ENCODE peak calls at places on chromosome 5, in five cellular contexts. U is A549, B is BJ, Y is ovary, T is glutamatergic neuron. F is an unnamed sample.

GRCh38 chr5:181203842-181204560 is 995 bp downstream of the TRIM7 start:
- DNase-seq in B (no peak), Y (no peak), T (no peak), U (peak; percentile 63), F (peak; percentile 52)

GRCh38 chr5:16857635-16858034 is 78.5 kb downstream of the MYO10 start:
- DNase-seq in Y (no peak), T (no peak), B (no peak), U (no peak), F (peak; percentile 26)

GRCh38 chr5:71528206-71528605 is 58.9 kb upstream of the MCCC2 start:
- DNase-seq in Y (no peak), B (no peak), U (no peak), T (no peak), F (peak; percentile 26)

GRCh38 chr5:89480406-89481007 is 597.5 kb upstream of the MEF2C start:
- DNase-seq in B (no peak), Y (no peak), U (no peak), T (no peak), F (no peak)

GRCh38 chr5:100840769-100841168 is 62.3 kb downstream of the ST8SIA4 start:
- DNase-seq in Y (no peak), B (no peak), T (no peak), U (no peak), F (no peak)

GRCh38 chr5:172548311-172548731 is 92.7 kb upstream of the NEURL1B start:
- DNase-seq in T (no peak), U (no peak), Y (no peak), B (no peak), F (no peak)

GRCh38 chr5:81044868-81045267 is 84.7 kb downstream of the RASGRF2 start:
- DNase-seq in U (no peak), B (no peak), Y (no peak), T (no peak), F (no peak)

GRCh38 chr5:13660072-13660471 is 284.4 kb downstream of the DNAH5 start:
- DNase-seq in U (peak; percentile 20), T (no peak), Y (no peak), B (no peak), F (no peak)

GRCh38 chr5:171897231-171897630 is 109.2 kb downstream of the FBXW11 start:
- DNase-seq in U (no peak), B (no peak), T (no peak), Y (no peak), F (no peak)

GRCh38 chr5:21862986-21863385 is 990.2 kb downstream of the CDH12 start:
- DNase-seq in T (no peak), Y (no peak), B (no peak), U (no peak), F (no peak)

GRCh38 chr5:2204366-2205184 is 321.9 kb upstream of the IRX4 start:
- DNase-seq in T (no peak), U (no peak), B (no peak), Y (no peak), F (no peak)

GRCh38 chr5:32057157-32058096 is 116.7 kb downstream of the GOLPH3 start:
- DNase-seq in B (no peak), Y (no peak), U (no peak), T (no peak), F (peak; percentile 30)
- TF ChIP-seq CTCF in B (peak; percentile 19), Y (no peak), U (no peak), T (peak; percentile 68), F (peak; percentile 5)

DNA sequence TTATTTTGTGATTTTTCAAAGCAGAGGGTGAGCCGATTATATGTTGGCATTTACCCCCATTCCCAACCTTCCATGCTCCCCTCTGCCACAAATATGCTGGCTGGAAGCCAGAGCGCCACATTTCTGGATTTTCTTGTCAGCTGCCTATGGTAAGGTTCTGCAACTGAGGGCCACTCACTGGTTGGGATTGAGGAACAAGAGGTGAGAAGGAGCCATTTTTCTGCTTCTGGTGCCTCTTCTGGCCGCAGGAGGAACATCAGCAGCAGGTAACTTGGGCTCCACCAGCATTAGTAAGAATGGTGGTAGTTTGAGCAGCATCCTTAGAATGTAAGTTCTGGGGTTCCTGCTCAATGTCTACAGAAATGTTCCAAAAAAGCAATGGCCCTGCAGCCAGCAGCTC is 159.5 kb upstream of the MAST4 start:
- DNase-seq in T (no peak), Y (no peak), B (no peak), U (peak; percentile 34), F (no peak)
- TF ChIP-seq CTCF in T (no peak), Y (no peak), B (peak; percentile 20), U (peak; percentile 11), F (no peak)

GRCh38 chr5:14871573-14872069 is at the start of gene ANKH:
- DNase-seq in B (no peak), U (peak; percentile 69), Y (peak; percentile 81), T (peak; percentile 86), F (peak; percentile 74)
- TF ChIP-seq CTCF in B (no peak), U (peak; percentile 81), Y (no peak), T (no peak), F (no peak)

GRCh38 chr5:166639151-166639550 is 1652.3 kb upstream of the WWC1 start:
- DNase-seq in T (no peak), B (no peak), Y (no peak), U (no peak), F (no peak)
- TF ChIP-seq CTCF in T (no peak), B (no peak), Y (no peak), U (no peak), F (no peak)

GRCh38 chr5:107532182-107532878 is 138.4 kb downstream of the EFNA5 start:
- DNase-seq in Y (no peak), T (no peak), B (no peak), U (no peak), F (no peak)

GRCh38 chr5:107529618-107530017 is 141.1 kb downstream of the EFNA5 start:
- DNase-seq in B (no peak), T (no peak), Y (no peak), U (no peak), F (no peak)

GRCh38 chr5:107535849-107536248 is 134.9 kb downstream of the EFNA5 start:
- DNase-seq in U (no peak), T (no peak), Y (no peak), B (no peak), F (no peak)

GRCh38 chr5:107538331-107539162 is 132.2 kb downstream of the EFNA5 start:
- DNase-seq in Y (no peak), U (no peak), T (no peak), B (no peak), F (no peak)

DNA sequence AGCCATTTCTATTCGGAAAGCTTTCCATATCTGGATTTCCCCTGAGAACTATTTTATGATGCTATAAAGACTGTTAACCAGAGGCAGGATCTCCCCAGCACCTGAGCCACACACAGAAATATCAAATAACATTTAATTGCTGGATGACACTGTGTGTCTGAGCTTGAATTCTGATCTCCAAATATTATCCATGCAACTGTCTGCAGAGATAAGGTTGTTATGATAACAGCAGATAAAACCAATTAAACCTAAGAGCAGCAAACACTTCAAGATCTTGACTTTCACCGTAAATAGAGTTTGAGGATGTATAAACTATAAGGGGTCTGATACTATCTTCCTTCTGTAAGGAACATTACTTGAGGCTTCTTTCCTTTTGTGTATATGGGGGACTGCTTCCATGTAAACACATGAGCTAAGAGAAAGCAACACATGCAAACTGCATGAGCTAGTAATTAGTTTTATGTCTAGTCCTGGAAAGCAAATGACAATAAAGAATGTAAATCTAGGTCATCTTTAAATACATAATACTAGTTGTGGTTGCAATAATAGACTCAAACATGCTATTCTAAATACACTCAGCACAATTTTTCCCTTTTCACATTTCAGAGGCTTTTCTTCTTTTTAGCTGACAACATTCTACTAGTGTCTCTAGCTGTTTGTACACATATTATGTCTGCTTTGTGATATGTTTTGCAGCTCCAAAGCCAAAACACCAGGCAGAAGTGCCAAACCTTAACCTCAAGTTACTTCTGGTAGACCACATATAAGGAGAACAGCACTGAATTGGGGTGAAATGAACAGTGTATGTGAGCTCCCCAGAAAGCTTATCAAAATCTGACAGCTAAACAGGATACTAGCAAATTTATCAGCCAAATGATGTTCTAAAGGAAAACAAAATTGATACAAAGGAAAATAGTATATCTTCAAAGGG is 136.5 kb downstream of the EFNA5 start:
- DNase-seq in Y (no peak), T (no peak), U (no peak), B (no peak), F (no peak)
- TF ChIP-seq CTCF in Y (no peak), T (no peak), U (no peak), B (no peak), F (no peak)

DNA sequence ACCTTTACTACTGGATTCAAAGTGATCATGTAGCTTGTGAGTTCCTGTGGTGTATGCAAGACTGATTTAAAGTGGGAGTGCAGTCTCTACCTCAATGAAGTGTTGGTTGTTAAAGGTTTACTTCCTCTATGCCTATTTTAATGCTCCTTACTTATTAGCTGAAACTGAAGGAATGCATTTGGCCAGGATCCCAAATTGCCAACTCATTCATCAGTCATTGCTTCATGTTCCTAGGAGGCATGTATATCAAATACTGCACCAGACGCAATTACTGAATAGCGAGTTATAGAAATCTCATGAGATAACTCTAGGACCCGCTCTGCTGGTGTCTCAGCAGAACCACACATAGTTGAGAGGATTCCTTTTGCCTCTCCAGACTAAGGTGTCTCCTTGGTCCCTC is 143.0 kb upstream of the RPS23 start:
- DNase-seq in T (no peak), U (peak; percentile 52), B (peak; percentile 43), Y (no peak), F (peak; percentile 85)
- TF ChIP-seq CTCF in T (no peak), U (no peak), B (peak; percentile 15), Y (no peak), F (peak; percentile 23)

GRCh38 chr5:948472-949274 is 56.0 kb downstream of the TRIP13 start:
- DNase-seq in Y (no peak), U (no peak), T (no peak), B (no peak), F (no peak)

GRCh38 chr5:945691-946541 is 53.2 kb downstream of the TRIP13 start:
- DNase-seq in B (no peak), Y (no peak), U (no peak), T (no peak), F (no peak)

GRCh38 chr5:949275-949543 is 56.5 kb downstream of the TRIP13 start:
- DNase-seq in B (no peak), T (no peak), U (no peak), Y (no peak), F (no peak)

GRCh38 chr5:946720-947625 is 54.3 kb downstream of the TRIP13 start:
- DNase-seq in T (no peak), U (no peak), Y (no peak), B (no peak), F (no peak)

DNA sequence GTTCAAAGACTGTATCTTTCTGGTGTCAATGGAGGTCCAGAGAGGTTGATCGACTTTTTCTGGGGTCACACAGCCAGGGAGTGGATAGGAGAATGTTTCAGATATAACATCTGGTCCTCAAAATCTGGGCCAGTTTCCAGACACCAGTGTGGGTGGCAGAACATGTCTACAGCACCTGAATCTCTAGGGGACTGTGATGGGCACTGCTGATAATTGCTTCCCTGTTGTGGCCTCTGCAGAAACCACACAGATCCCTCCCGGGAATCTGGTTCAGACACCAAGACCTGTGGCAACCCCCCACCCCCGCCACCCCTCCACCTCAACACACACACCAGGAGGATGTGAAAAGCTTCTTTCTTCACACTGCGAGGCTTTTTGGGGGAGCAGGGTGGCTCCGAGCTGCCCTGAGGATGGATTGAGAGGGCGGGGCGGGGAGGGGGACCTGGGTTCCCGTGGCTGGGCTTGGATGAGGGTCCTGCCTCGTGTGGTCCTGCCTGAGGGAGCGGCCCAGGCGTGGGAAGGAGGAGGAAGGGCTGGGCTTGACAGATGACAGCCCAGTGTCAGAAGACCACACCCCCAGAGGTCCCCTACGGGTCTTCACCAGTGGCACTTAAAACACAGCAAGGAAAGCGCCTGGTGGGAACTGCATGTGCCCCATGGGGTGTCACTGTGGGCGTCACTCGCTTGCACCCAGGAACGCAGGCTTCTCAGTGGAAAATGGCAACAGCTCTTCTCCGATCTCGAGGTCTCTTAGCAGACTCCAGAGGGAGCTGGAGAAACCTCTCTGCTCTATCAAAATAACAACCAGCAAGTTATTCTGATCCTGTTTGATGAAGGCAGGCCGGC is 55.2 kb downstream of the TRIP13 start:
- DNase-seq in T (no peak), B (no peak), Y (no peak), U (no peak), F (no peak)
- TF ChIP-seq CTCF in T (no peak), B (peak; percentile 18), Y (no peak), U (no peak), F (no peak)

F was measured in foreskin fibroblast.